ENCODE peak calls at places on chromosomes 6 and 20, in nine cellular contexts. One of them, this sample, is unnamed.

GRCh38 chr6:116764961-116765841 is at the start of gene FAM162B:
- DNase-seq in endothelial cell: peak
- DNase-seq in brain microvascular endothelial cell: peak
- DNase-seq in hepatocyte: peak
- DNase-seq in glutamatergic neuron: peak
- DNase-seq in H9: peak
- DNase-seq in psoas muscle: peak
- DNase-seq in GM13977: peak
- DNase-seq in mucosa of descending colon: no peak
- DNase-seq in this sample: peak

GRCh38 chr20:39885975-39886649 is 802.9 kb downstream of the MAFB start:
- DNase-seq in glutamatergic neuron: peak
- DNase-seq in GM13977: peak
- DNase-seq in H9: peak
- DNase-seq in psoas muscle: peak
- DNase-seq in brain microvascular endothelial cell: peak
- DNase-seq in hepatocyte: peak
- DNase-seq in endothelial cell: peak
- DNase-seq in mucosa of descending colon: no peak
- DNase-seq in this sample: no peak

GRCh38 chr20:49245921-49246740 is 26.9 kb downstream of the DDX27 start:
- DNase-seq in psoas muscle: no peak
- DNase-seq in glutamatergic neuron: no peak
- DNase-seq in H9: peak
- DNase-seq in endothelial cell: peak
- DNase-seq in mucosa of descending colon: no peak
- DNase-seq in hepatocyte: peak
- DNase-seq in brain microvascular endothelial cell: peak
- DNase-seq in GM13977: peak
- DNase-seq in this sample: no peak

GRCh38 chr6:140915001-140915950 is 1217.4 kb upstream of the GJE1 start:
- DNase-seq in H9: no peak
- DNase-seq in endothelial cell: no peak
- DNase-seq in glutamatergic neuron: no peak
- DNase-seq in mucosa of descending colon: no peak
- DNase-seq in hepatocyte: no peak
- DNase-seq in GM13977: no peak
- DNase-seq in psoas muscle: no peak
- DNase-seq in brain microvascular endothelial cell: no peak
- DNase-seq in this sample: no peak

GRCh38 chr6:27138837-27139752 is 108.4 kb upstream of the PRSS16 start:
- DNase-seq in brain microvascular endothelial cell: peak
- DNase-seq in glutamatergic neuron: peak
- DNase-seq in mucosa of descending colon: peak
- DNase-seq in psoas muscle: no peak
- DNase-seq in endothelial cell: peak
- DNase-seq in H9: peak
- DNase-seq in hepatocyte: peak
- DNase-seq in GM13977: peak
- DNase-seq in this sample: no peak

GRCh38 chr6:159983641-159984080 is 14.8 kb downstream of the IGF2R start:
- DNase-seq in endothelial cell: no peak
- DNase-seq in hepatocyte: no peak
- DNase-seq in psoas muscle: no peak
- DNase-seq in mucosa of descending colon: no peak
- DNase-seq in glutamatergic neuron: no peak
- DNase-seq in brain microvascular endothelial cell: peak
- DNase-seq in H9: no peak
- DNase-seq in GM13977: no peak
- DNase-seq in this sample: no peak

GRCh38 chr6:151869787-151870186 is 62.3 kb downstream of the ESR1 start:
- DNase-seq in mucosa of descending colon: no peak
- DNase-seq in hepatocyte: no peak
- DNase-seq in H9: no peak
- DNase-seq in brain microvascular endothelial cell: no peak
- DNase-seq in endothelial cell: no peak
- DNase-seq in psoas muscle: no peak
- DNase-seq in glutamatergic neuron: no peak
- DNase-seq in GM13977: no peak
- DNase-seq in this sample: no peak

GRCh38 chr20:13457487-13457886 is 181.2 kb downstream of the TASP1 start:
- DNase-seq in hepatocyte: no peak
- DNase-seq in mucosa of descending colon: no peak
- DNase-seq in brain microvascular endothelial cell: no peak
- DNase-seq in endothelial cell: no peak
- DNase-seq in glutamatergic neuron: no peak
- DNase-seq in GM13977: no peak
- DNase-seq in H9: no peak
- DNase-seq in psoas muscle: no peak
- DNase-seq in this sample: no peak

GRCh38 chr6:136921936-136922679 is at the start of gene SLC35D3:
- DNase-seq in hepatocyte: peak
- DNase-seq in mucosa of descending colon: no peak
- DNase-seq in GM13977: peak
- DNase-seq in H9: peak
- DNase-seq in endothelial cell: peak
- DNase-seq in brain microvascular endothelial cell: no peak
- DNase-seq in psoas muscle: no peak
- DNase-seq in glutamatergic neuron: peak
- DNase-seq in this sample: no peak

GRCh38 chr6:120056085-120056484 is 706.5 kb upstream of the MAN1A1 start:
- DNase-seq in H9: peak
- DNase-seq in mucosa of descending colon: no peak
- DNase-seq in hepatocyte: no peak
- DNase-seq in psoas muscle: no peak
- DNase-seq in endothelial cell: no peak
- DNase-seq in glutamatergic neuron: no peak
- DNase-seq in brain microvascular endothelial cell: no peak
- DNase-seq in GM13977: peak
- DNase-seq in this sample: no peak

GRCh38 chr6:73610444-73611275 is 43.1 kb downstream of the SLC17A5 start:
- DNase-seq in psoas muscle: no peak
- DNase-seq in GM13977: peak
- DNase-seq in H9: no peak
- DNase-seq in hepatocyte: peak
- DNase-seq in brain microvascular endothelial cell: no peak
- DNase-seq in glutamatergic neuron: no peak
- DNase-seq in endothelial cell: no peak
- DNase-seq in mucosa of descending colon: no peak
- DNase-seq in this sample: no peak

GRCh38 chr20:61662946-61663460 is 402.7 kb downstream of the TAF4 start:
- DNase-seq in brain microvascular endothelial cell: no peak
- DNase-seq in mucosa of descending colon: no peak
- DNase-seq in GM13977: no peak
- DNase-seq in endothelial cell: no peak
- DNase-seq in psoas muscle: no peak
- DNase-seq in H9: no peak
- DNase-seq in hepatocyte: no peak
- DNase-seq in glutamatergic neuron: no peak
- DNase-seq in this sample: no peak

GRCh38 chr20:61661583-61661982 is 404.1 kb downstream of the TAF4 start:
- DNase-seq in GM13977: no peak
- DNase-seq in H9: no peak
- DNase-seq in endothelial cell: no peak
- DNase-seq in mucosa of descending colon: no peak
- DNase-seq in hepatocyte: no peak
- DNase-seq in glutamatergic neuron: no peak
- DNase-seq in psoas muscle: no peak
- DNase-seq in brain microvascular endothelial cell: no peak
- DNase-seq in this sample: no peak

GRCh38 chr20:61661025-61661424 is 404.7 kb downstream of the TAF4 start:
- DNase-seq in hepatocyte: no peak
- DNase-seq in glutamatergic neuron: no peak
- DNase-seq in H9: no peak
- DNase-seq in GM13977: no peak
- DNase-seq in brain microvascular endothelial cell: no peak
- DNase-seq in mucosa of descending colon: no peak
- DNase-seq in psoas muscle: no peak
- DNase-seq in endothelial cell: no peak
- DNase-seq in this sample: no peak

GRCh38 chr20:61663521-61664425 is 401.9 kb downstream of the TAF4 start:
- DNase-seq in H9: no peak
- DNase-seq in brain microvascular endothelial cell: no peak
- DNase-seq in GM13977: no peak
- DNase-seq in hepatocyte: no peak
- DNase-seq in mucosa of descending colon: no peak
- DNase-seq in endothelial cell: no peak
- DNase-seq in psoas muscle: no peak
- DNase-seq in glutamatergic neuron: no peak
- DNase-seq in this sample: no peak

GRCh38 chr20:61662226-61662945 is 403.3 kb downstream of the TAF4 start:
- DNase-seq in brain microvascular endothelial cell: no peak
- DNase-seq in mucosa of descending colon: no peak
- DNase-seq in endothelial cell: no peak
- DNase-seq in GM13977: no peak
- DNase-seq in hepatocyte: no peak
- DNase-seq in glutamatergic neuron: no peak
- DNase-seq in psoas muscle: no peak
- DNase-seq in H9: peak
- DNase-seq in this sample: no peak
- TF ChIP-seq CTCF in brain microvascular endothelial cell: peak
- TF ChIP-seq CTCF in mucosa of descending colon: no peak
- TF ChIP-seq CTCF in endothelial cell: peak
- TF ChIP-seq CTCF in GM13977: no peak
- TF ChIP-seq CTCF in hepatocyte: no peak
- TF ChIP-seq CTCF in glutamatergic neuron: peak
- TF ChIP-seq CTCF in psoas muscle: no peak
- TF ChIP-seq CTCF in H9: peak
- TF ChIP-seq CTCF in this sample: peak

GRCh38 chr6:29017428-29017802 is 12.3 kb upstream of the ZNF311 start:
- DNase-seq in GM13977: no peak
- DNase-seq in glutamatergic neuron: no peak
- DNase-seq in mucosa of descending colon: no peak
- DNase-seq in H9: no peak
- DNase-seq in psoas muscle: no peak
- DNase-seq in brain microvascular endothelial cell: no peak
- DNase-seq in hepatocyte: no peak
- DNase-seq in endothelial cell: no peak
- DNase-seq in this sample: no peak

GRCh38 chr6:29011276-29011734 is 6.2 kb upstream of the ZNF311 start:
- DNase-seq in brain microvascular endothelial cell: peak
- DNase-seq in endothelial cell: peak
- DNase-seq in H9: peak
- DNase-seq in hepatocyte: peak
- DNase-seq in GM13977: peak
- DNase-seq in psoas muscle: no peak
- DNase-seq in mucosa of descending colon: no peak
- DNase-seq in glutamatergic neuron: peak
- DNase-seq in this sample: no peak

GRCh38 chr6:29016559-29017427 is 11.7 kb upstream of the ZNF311 start:
- DNase-seq in psoas muscle: peak
- DNase-seq in H9: peak
- DNase-seq in mucosa of descending colon: peak
- DNase-seq in GM13977: peak
- DNase-seq in endothelial cell: peak
- DNase-seq in glutamatergic neuron: peak
- DNase-seq in hepatocyte: peak
- DNase-seq in brain microvascular endothelial cell: peak
- DNase-seq in this sample: peak

GRCh38 chr6:29019629-29020028 is 14.5 kb upstream of the ZNF311 start:
- DNase-seq in glutamatergic neuron: no peak
- DNase-seq in psoas muscle: no peak
- DNase-seq in endothelial cell: no peak
- DNase-seq in brain microvascular endothelial cell: no peak
- DNase-seq in H9: no peak
- DNase-seq in GM13977: no peak
- DNase-seq in mucosa of descending colon: no peak
- DNase-seq in hepatocyte: no peak
- DNase-seq in this sample: no peak

GRCh38 chr6:29014729-29015608 is 9.9 kb upstream of the ZNF311 start:
- DNase-seq in mucosa of descending colon: no peak
- DNase-seq in brain microvascular endothelial cell: no peak
- DNase-seq in endothelial cell: peak
- DNase-seq in H9: no peak
- DNase-seq in glutamatergic neuron: no peak
- DNase-seq in GM13977: no peak
- DNase-seq in psoas muscle: no peak
- DNase-seq in hepatocyte: no peak
- DNase-seq in this sample: no peak
- TF ChIP-seq CTCF in mucosa of descending colon: no peak
- TF ChIP-seq CTCF in brain microvascular endothelial cell: peak
- TF ChIP-seq CTCF in endothelial cell: peak
- TF ChIP-seq CTCF in H9: no peak
- TF ChIP-seq CTCF in glutamatergic neuron: no peak
- TF ChIP-seq CTCF in GM13977: no peak
- TF ChIP-seq CTCF in psoas muscle: no peak
- TF ChIP-seq CTCF in hepatocyte: no peak
- TF ChIP-seq CTCF in this sample: peak

DNA sequence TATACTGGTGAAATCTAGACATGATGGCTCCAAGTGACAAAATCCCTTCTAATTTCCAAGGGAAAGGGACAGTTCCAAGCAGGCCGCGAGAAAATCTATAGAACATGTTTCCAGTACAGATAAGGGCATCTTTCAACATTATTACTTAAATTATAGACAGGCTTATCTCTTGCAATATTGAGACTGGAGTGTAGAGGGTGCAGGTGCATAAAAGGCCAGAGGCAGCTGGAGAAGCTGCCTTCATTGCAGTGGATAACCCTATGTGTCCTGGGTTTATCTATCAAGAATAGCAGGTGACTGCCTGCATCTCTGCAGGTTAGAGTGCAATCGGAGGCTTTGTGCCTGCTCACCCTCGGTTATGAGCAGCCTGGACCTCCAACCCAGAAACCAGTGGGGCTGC is 28.7 kb upstream of the ECI2 start:
- DNase-seq in brain microvascular endothelial cell: no peak
- DNase-seq in GM13977: no peak
- DNase-seq in H9: no peak
- DNase-seq in endothelial cell: no peak
- DNase-seq in mucosa of descending colon: no peak
- DNase-seq in psoas muscle: no peak
- DNase-seq in glutamatergic neuron: no peak
- DNase-seq in hepatocyte: no peak
- DNase-seq in this sample: no peak
- TF ChIP-seq CTCF in brain microvascular endothelial cell: no peak
- TF ChIP-seq CTCF in GM13977: no peak
- TF ChIP-seq CTCF in H9: no peak
- TF ChIP-seq CTCF in endothelial cell: no peak
- TF ChIP-seq CTCF in mucosa of descending colon: no peak
- TF ChIP-seq CTCF in psoas muscle: no peak
- TF ChIP-seq CTCF in glutamatergic neuron: no peak
- TF ChIP-seq CTCF in hepatocyte: no peak
- TF ChIP-seq CTCF in this sample: no peak

DNA sequence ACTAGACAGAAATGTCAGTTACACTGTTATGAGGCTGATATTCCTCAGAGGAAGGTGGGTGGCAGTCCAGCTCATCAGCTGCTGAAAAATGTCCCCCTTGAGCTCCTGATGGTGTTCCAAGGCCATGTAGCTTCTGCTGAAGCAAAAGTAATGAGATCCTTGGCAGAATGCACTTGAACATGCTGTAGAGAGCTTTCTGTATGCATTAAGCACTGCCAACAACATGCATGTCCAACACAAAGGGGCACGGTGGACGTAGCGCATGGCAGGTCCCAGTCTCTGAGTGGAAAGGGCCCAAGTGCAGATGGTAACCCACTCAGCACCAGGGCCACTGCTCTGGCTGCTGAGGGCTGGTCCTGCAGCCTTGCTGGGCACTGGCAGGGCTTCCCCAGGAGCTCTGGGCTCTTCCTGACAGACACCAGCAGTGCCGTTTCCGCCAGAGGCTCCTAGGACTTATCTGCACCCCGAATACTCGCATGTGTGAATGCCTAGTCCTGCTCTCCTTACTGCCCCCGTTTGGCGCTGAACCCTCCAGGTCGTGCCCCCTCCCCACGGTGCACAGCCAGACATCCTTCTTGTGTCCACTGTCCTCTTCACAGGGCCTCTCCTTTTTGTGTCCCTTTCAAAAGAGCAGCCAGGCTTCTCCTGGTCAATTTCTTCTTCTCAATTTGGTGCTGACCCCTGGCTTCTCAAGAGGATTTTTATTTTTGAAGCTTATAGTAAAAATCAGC is 18.6 kb upstream of the SYNDIG1 start:
- DNase-seq in endothelial cell: no peak
- DNase-seq in H9: no peak
- DNase-seq in psoas muscle: no peak
- DNase-seq in GM13977: no peak
- DNase-seq in mucosa of descending colon: no peak
- DNase-seq in glutamatergic neuron: no peak
- DNase-seq in brain microvascular endothelial cell: no peak
- DNase-seq in hepatocyte: no peak
- DNase-seq in this sample: no peak
- TF ChIP-seq CTCF in endothelial cell: no peak
- TF ChIP-seq CTCF in H9: no peak
- TF ChIP-seq CTCF in psoas muscle: no peak
- TF ChIP-seq CTCF in GM13977: no peak
- TF ChIP-seq CTCF in mucosa of descending colon: no peak
- TF ChIP-seq CTCF in glutamatergic neuron: no peak
- TF ChIP-seq CTCF in brain microvascular endothelial cell: no peak
- TF ChIP-seq CTCF in hepatocyte: no peak
- TF ChIP-seq CTCF in this sample: no peak

This sample was measured in progenitor cell of endocrine pancreas.